ENCODE peak calls at places on chromosomes 5 and 9, in eight cellular contexts. H, V, J, O, C, T, P and Y are unnamed samples.

GRCh38 chr5:75042511-75042910 is 9.8 kb downstream of the GCNT4 start:
- DNase-seq in H (no peak), V (no peak), J (no peak), O (no peak), C (no peak), T (no peak), P (no peak), Y (no peak)

GRCh38 chr9:16342621-16343020 is 527.8 kb downstream of the BNC2 start:
- DNase-seq in H (no peak), V (peak), J (no peak), O (no peak), C (no peak), T (no peak), P (no peak), Y (no peak)

GRCh38 chr5:141492168-141492885 is 3.4 kb downstream of the PCDHGC5 start:
- DNase-seq in H (peak), V (no peak), J (no peak), O (peak), C (no peak), T (peak), P (no peak), Y (peak)

GRCh38 chr5:57711471-57711870 is 228.9 kb upstream of the ACTBL2 start:
- DNase-seq in H (no peak), V (no peak), J (no peak), O (no peak), C (no peak), T (no peak), P (no peak), Y (no peak)

GRCh38 chr9:26955222-26955903 is 849 bp upstream of the IFT74 start:
- DNase-seq in H (peak), V (peak), J (peak), O (no peak), C (peak), T (no peak), P (no peak), Y (peak)

GRCh38 chr5:38110130-38110529 is 148.2 kb upstream of the EGFLAM start:
- DNase-seq in H (no peak), V (no peak), J (no peak), O (no peak), C (no peak), T (no peak), P (no peak), Y (no peak)

GRCh38 chr5:68460147-68460760 is 244.7 kb downstream of the PIK3R1 start:
- DNase-seq in H (peak), V (peak), J (peak), O (peak), C (no peak), T (no peak), P (peak), Y (peak)

GRCh38 chr9:35993976-35994720 is 36.2 kb upstream of the OR2S2 start:
- DNase-seq in H (no peak), V (no peak), J (no peak), O (no peak), C (no peak), T (no peak), P (no peak), Y (no peak)

GRCh38 chr9:15697459-15697858 is 144.6 kb downstream of the CCDC171 start:
- DNase-seq in H (no peak), V (peak), J (no peak), O (peak), C (no peak), T (no peak), P (no peak), Y (no peak)

GRCh38 chr9:15403155-15403554 is 19.5 kb upstream of the SNAPC3 start:
- DNase-seq in H (peak), V (peak), J (no peak), O (no peak), C (no peak), T (no peak), P (no peak), Y (peak)

GRCh38 chr9:132894343-132894742 is 15.6 kb downstream of the SPACA9 start:
- DNase-seq in H (no peak), V (no peak), J (no peak), O (no peak), C (no peak), T (no peak), P (no peak), Y (no peak)

GRCh38 chr5:140801494-140801841 is 611 bp downstream of the PCDHA3 start:
- DNase-seq in H (no peak), V (peak), J (no peak), O (no peak), C (no peak), T (peak), P (no peak), Y (peak)

GRCh38 chr9:34220218-34220617 is 41.4 kb downstream of the UBAP1 start:
- DNase-seq in H (no peak), V (no peak), J (no peak), O (no peak), C (no peak), T (no peak), P (no peak), Y (no peak)

GRCh38 chr9:16754662-16755061 is 115.8 kb downstream of the BNC2 start:
- DNase-seq in H (no peak), V (no peak), J (no peak), O (no peak), C (no peak), T (no peak), P (no peak), Y (no peak)

GRCh38 chr9:95434116-95435073 is 82.4 kb downstream of the PTCH1 start:
- DNase-seq in H (no peak), V (peak), J (no peak), O (no peak), C (peak), T (no peak), P (no peak), Y (no peak)

GRCh38 chr5:124729687-124730359 is 16.6 kb downstream of the ZNF608 start:
- DNase-seq in H (no peak), V (no peak), J (no peak), O (no peak), C (no peak), T (no peak), P (no peak), Y (peak)

GRCh38 chr5:109322694-109323093 is 87.1 kb downstream of the PJA2 start:
- DNase-seq in H (no peak), V (no peak), J (no peak), O (no peak), C (no peak), T (no peak), P (no peak), Y (no peak)

GRCh38 chr5:73447234-73448071 is 1.1 kb downstream of the FOXD1 start:
- DNase-seq in H (peak), V (peak), J (peak), O (peak), C (no peak), T (peak), P (peak), Y (peak)

GRCh38 chr5:34666392-34667080 is 10.4 kb downstream of the RAI14 start:
- DNase-seq in H (no peak), V (no peak), J (no peak), O (no peak), C (no peak), T (no peak), P (no peak), Y (no peak)

GRCh38 chr9:121299125-121299466 is 31.1 kb downstream of the GSN start:
- DNase-seq in H (peak), V (no peak), J (no peak), O (no peak), C (no peak), T (no peak), P (no peak), Y (no peak)

GRCh38 chr5:173917788-173918786 is 29.9 kb downstream of the CPEB4 start:
- DNase-seq in H (peak), V (peak), J (no peak), O (peak), C (peak), T (peak), P (peak), Y (peak)

GRCh38 chr5:132853790-132854189 is 12.5 kb downstream of the GDF9 start:
- DNase-seq in H (no peak), V (no peak), J (no peak), O (no peak), C (no peak), T (no peak), P (no peak), Y (no peak)

GRCh38 chr9:130878295-130878694 is 18.3 kb downstream of the QRFP start:
- DNase-seq in H (no peak), V (no peak), J (no peak), O (no peak), C (no peak), T (no peak), P (no peak), Y (no peak)

GRCh38 chr5:157670662-157671591 is at the start of gene C5orf52:
- DNase-seq in H (peak), V (peak), J (no peak), O (no peak), C (no peak), T (peak), P (peak), Y (peak)

GRCh38 chr5:123448017-123448617 is 24.9 kb upstream of the CEP120 start:
- DNase-seq in H (no peak), V (no peak), J (no peak), O (no peak), C (no peak), T (no peak), P (no peak), Y (no peak)

GRCh38 chr9:22483528-22484060 is 37.0 kb downstream of the DMRTA1 start:
- DNase-seq in H (no peak), V (no peak), J (no peak), O (no peak), C (no peak), T (no peak), P (no peak), Y (no peak)

GRCh38 chr5:143582869-143583268 is 179.4 kb upstream of the NR3C1 start:
- DNase-seq in H (no peak), V (peak), J (no peak), O (no peak), C (no peak), T (no peak), P (no peak), Y (no peak)

GRCh38 chr9:22975921-22976320 is 529.3 kb downstream of the DMRTA1 start:
- DNase-seq in H (no peak), V (peak), J (no peak), O (no peak), C (no peak), T (no peak), P (no peak), Y (no peak)

GRCh38 chr9:99134893-99135341 is 30.0 kb downstream of the TGFBR1 start:
- DNase-seq in H (no peak), V (peak), J (no peak), O (no peak), C (no peak), T (no peak), P (no peak), Y (peak)

GRCh38 chr9:134290603-134291451 is 35.4 kb upstream of the RXRA start:
- DNase-seq in H (no peak), V (no peak), J (no peak), O (no peak), C (no peak), T (peak), P (no peak), Y (no peak)